ENCODE peak calls at places on chromosomes 1 and 21, in six cellular contexts. Y is mesothelial cell of epicardium; G is amygdala; C is NCI-H1694 treated with DMSO at 0.1 percent for 48 hours; D is CD8-positive, alpha-beta T cell; K is BE2C. J is an unnamed sample.

GRCh38 chr21:42599962-42600361 is 53.5 kb upstream of the PDE9A start:
- DNase-seq in Y (no peak), G (no peak), C (no peak), D (no peak), K (no peak), J (no peak)

GRCh38 chr1:76802094-76802493 is 65.2 kb upstream of the ST6GALNAC5 start:
- DNase-seq in Y (no peak), G (no peak), C (peak; percentile 96), D (no peak), K (peak; percentile 31), J (no peak)

GRCh38 chr1:43438006-43438405 is 15.7 kb downstream of the HYI start:
- DNase-seq in Y (no peak), G (no peak), C (no peak), D (no peak), K (no peak), J (no peak)

GRCh38 chr1:16090076-16090826 is 16.8 kb upstream of the FAM131C start:
- DNase-seq in Y (no peak), G (no peak), C (no peak), D (no peak), K (no peak), J (no peak)

GRCh38 chr1:4175566-4176405 is 275.7 kb upstream of the C1orf174 start:
- DNase-seq in Y (no peak), G (no peak), C (no peak), D (no peak), K (no peak), J (no peak)

GRCh38 chr1:116411784-116412479 is 38.9 kb downstream of the ATP1A1 start:
- DNase-seq in Y (no peak), G (no peak), C (no peak), D (no peak), K (no peak), J (no peak)

GRCh38 chr21:38120984-38121855 is 135.6 kb upstream of the KCNJ15 start:
- DNase-seq in Y (no peak), G (no peak), C (no peak), D (no peak), K (peak; percentile 80), J (no peak)

GRCh38 chr1:171913385-171913784 is 72.1 kb downstream of the DNM3 start:
- DNase-seq in Y (no peak), G (peak; percentile 19), C (no peak), D (no peak), K (no peak), J (no peak)

GRCh38 chr1:63674238-63674864 is 81.1 kb downstream of the PGM1 start:
- DNase-seq in Y (no peak), G (peak; percentile 54), C (peak; percentile 44), D (no peak), K (peak; percentile 59), J (peak; percentile 53)

GRCh38 chr1:92949937-92950817 is 11.1 kb downstream of the DIPK1A start:
- DNase-seq in Y (no peak), G (no peak), C (no peak), D (no peak), K (no peak), J (no peak)

GRCh38 chr1:114453361-114453784 is 57.6 kb downstream of the TRIM33 start:
- DNase-seq in Y (no peak), G (no peak), C (no peak), D (no peak), K (no peak), J (no peak)

GRCh38 chr1:214439352-214440119 is 111.9 kb downstream of the PTPN14 start:
- DNase-seq in Y (no peak), G (no peak), C (no peak), D (no peak), K (no peak), J (peak; percentile 42)

J was measured in GM20000.